ENCODE peak calls at places on chromosomes 7 and 10, in six cellular contexts. L, S, V, O, X and M are unnamed samples.

GRCh38 chr10:14541379-14541778 is 210.7 kb upstream of the FRMD4A start:
- DNase-seq in V (no peak), S (no peak), X (no peak), L (no peak), O (no peak), M (no peak)

GRCh38 chr10:110212119-110213006 is 5.0 kb downstream of the MXI1 start:
- DNase-seq in S (peak; percentile 81), L (no peak), X (no peak), V (no peak), O (peak; percentile 24), M (peak; percentile 68)

GRCh38 chr10:1557081-1557480 is 180.2 kb downstream of the ADARB2 start:
- DNase-seq in O (no peak), L (no peak), V (no peak), X (no peak), S (no peak), M (no peak)

GRCh38 chr10:114684085-114684821 is 26.2 kb upstream of the ABLIM1 start:
- DNase-seq in L (no peak), X (no peak), O (no peak), S (no peak), V (peak; percentile 62), M (no peak)

GRCh38 chr7:159212226-159212625 is 67.6 kb upstream of the VIPR2 start:
- DNase-seq in L (no peak), O (no peak), X (no peak), S (no peak), V (no peak), M (no peak)

GRCh38 chr10:6091630-6092029 is 2.8 kb downstream of the RBM17 start:
- DNase-seq in X (no peak), O (no peak), S (peak; percentile 15), L (no peak), V (no peak), M (no peak)

GRCh38 chr10:46542567-46543323 is 13.7 kb downstream of the GPRIN2 start:
- DNase-seq in L (no peak), V (peak; percentile 11), S (no peak), O (no peak), X (no peak), M (no peak)

GRCh38 chr7:391411-391951 is 101.5 kb downstream of the FOXL3 start:
- DNase-seq in X (no peak), O (no peak), L (no peak), S (no peak), V (peak; percentile 7), M (no peak)

GRCh38 chr7:604884-605531 is 85.4 kb upstream of the PDGFA start:
- DNase-seq in S (no peak), X (no peak), L (no peak), V (no peak), O (no peak), M (no peak)